ENCODE peak calls at places on chromosomes 5 and 9, in nine cellular contexts. E is CD4-positive, alpha-beta memory T cell; B is AG04450; N is effector memory CD4-positive, alpha-beta T cell; X is K562; W is CD8-positive, alpha-beta memory T cell; Y is cardiac muscle cell; R is IMR-90; S is aorta. P is an unnamed sample.

GRCh38 chr5:141914797-141915196 is 8.9 kb upstream of the DELE1 start:
- DNase-seq in B (no peak), X (no peak), S (no peak), Y (no peak), W (no peak), N (no peak), E (no peak), R (no peak), P (no peak)

GRCh38 chr5:152349683-152350526 is 55.2 kb downstream of the NMUR2 start:
- DNase-seq in E (peak), W (no peak), B (no peak), R (peak), X (peak), Y (peak), S (peak), N (no peak), P (no peak)

GRCh38 chr5:164013077-164013670 is 507.8 kb downstream of the MAT2B start:
- DNase-seq in W (peak), B (peak), X (peak), Y (peak), R (peak), E (peak), N (no peak), S (no peak), P (no peak)

GRCh38 chr9:21994526-21994995 is at the start of gene CDKN2B-AS1:
- DNase-seq in W (peak), Y (peak), B (no peak), E (no peak), X (no peak), S (peak), N (peak), R (peak), P (peak)

GRCh38 chr5:96408276-96408777 is 24.7 kb downstream of the PCSK1 start:
- DNase-seq in Y (no peak), N (no peak), S (no peak), B (no peak), X (no peak), E (no peak), W (no peak), R (peak), P (peak)

GRCh38 chr5:111223790-111224560 is at the start of gene CAMK4:
- DNase-seq in W (peak), N (peak), R (peak), E (peak), B (peak), X (peak), S (peak), Y (peak), P (peak)

GRCh38 chr9:136854113-136854841 is 2.1 kb downstream of the MAMDC4 start:
- DNase-seq in E (no peak), Y (no peak), N (no peak), X (no peak), B (no peak), W (no peak), S (peak), R (no peak), P (no peak)

GRCh38 chr9:126435626-126436025 is 109.0 kb downstream of the MVB12B start:
- DNase-seq in X (no peak), S (no peak), B (no peak), W (no peak), E (no peak), Y (no peak), N (no peak), R (no peak), P (no peak)

GRCh38 chr5:81925012-81925411 is 46.8 kb upstream of the ATG10 start:
- DNase-seq in E (no peak), Y (no peak), X (no peak), R (no peak), B (no peak), N (no peak), S (no peak), W (no peak), P (no peak)

GRCh38 chr5:29462261-29462660 is 1731.2 kb upstream of the CDH6 start:
- DNase-seq in N (no peak), W (no peak), E (no peak), R (no peak), X (no peak), B (no peak), S (no peak), Y (no peak), P (no peak)

GRCh38 chr5:149254506-149254905 is 17.2 kb upstream of the AFAP1L1 start:
- DNase-seq in S (no peak), N (no peak), R (peak), B (no peak), W (no peak), Y (peak), X (no peak), E (no peak), P (no peak)

GRCh38 chr5:36655171-36655570 is 48.8 kb downstream of the SLC1A3 start:
- DNase-seq in R (no peak), B (no peak), W (no peak), S (peak), N (no peak), X (no peak), Y (peak), E (no peak), P (no peak)

GRCh38 chr9:102514541-102514940 is 480.6 kb upstream of the CYLC2 start:
- DNase-seq in B (no peak), S (no peak), E (no peak), X (no peak), Y (no peak), N (no peak), R (no peak), W (no peak), P (no peak)

GRCh38 chr9:14985419-14985818 is 75.2 kb upstream of the FREM1 start:
- DNase-seq in R (no peak), X (no peak), N (no peak), Y (no peak), E (no peak), S (no peak), B (no peak), W (no peak), P (no peak)

GRCh38 chr5:73499756-73500155 is 1.5 kb downstream of the BTF3 start:
- DNase-seq in B (no peak), N (no peak), R (no peak), E (no peak), Y (no peak), W (no peak), X (no peak), S (no peak), P (no peak)

GRCh38 chr9:14288433-14288832 is 25.5 kb downstream of the NFIB start:
- DNase-seq in R (no peak), X (no peak), N (no peak), S (no peak), B (no peak), E (no peak), Y (peak), W (no peak), P (no peak)

GRCh38 chr5:135842737-135843136 is 8.3 kb downstream of the SLC25A48 start:
- DNase-seq in E (no peak), B (no peak), S (no peak), X (no peak), N (no peak), W (no peak), Y (no peak), R (no peak), P (no peak)

GRCh38 chr5:135846311-135846710 is 11.8 kb downstream of the SLC25A48 start:
- DNase-seq in E (no peak), W (no peak), X (no peak), Y (no peak), B (no peak), N (no peak), S (no peak), R (no peak), P (no peak)

GRCh38 chr5:135847976-135848375 is 13.5 kb downstream of the SLC25A48 start:
- DNase-seq in W (no peak), X (no peak), N (no peak), Y (no peak), R (no peak), E (no peak), S (no peak), B (no peak), P (no peak)

GRCh38 chr5:135843571-135844337 is 9.3 kb downstream of the SLC25A48 start:
- DNase-seq in B (no peak), X (no peak), W (no peak), S (no peak), Y (no peak), N (no peak), R (no peak), E (no peak), P (peak)
- H3K4me3 ChIP-seq in B (no peak), X (no peak), W (no peak), S (no peak), Y (no peak), N (no peak), R (no peak), E (no peak), P (no peak)

GRCh38 chr9:77770340-77770739 is 122.2 kb upstream of the GNA14 start:
- DNase-seq in B (no peak), E (no peak), W (no peak), S (no peak), Y (no peak), N (no peak), X (no peak), R (no peak), P (no peak)
- H3K27ac ChIP-seq in B (no peak), E (no peak), W (no peak), S (no peak), Y (no peak), N (no peak), X (no peak), R (no peak), P (no peak)

DNA sequence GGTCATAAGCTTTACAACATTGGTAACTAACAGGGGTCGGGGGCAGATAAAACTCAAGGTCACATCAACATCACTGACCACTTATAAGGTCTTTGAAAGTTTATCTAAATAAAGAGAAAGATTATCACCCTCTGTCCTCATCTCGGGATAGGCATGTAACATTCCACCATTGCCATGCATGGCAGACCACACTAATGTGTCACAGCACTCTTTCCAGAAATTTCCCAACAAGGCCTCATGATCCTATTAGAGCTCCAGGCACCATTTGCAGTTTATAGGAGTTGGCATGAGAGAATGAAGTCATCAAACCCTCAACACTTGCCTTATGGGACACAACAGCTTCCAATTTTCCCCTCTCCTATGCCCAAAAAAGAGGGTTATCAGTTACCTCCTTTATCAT is 31.9 kb upstream of the ZNF622 start:
- DNase-seq in B (no peak), W (no peak), S (no peak), R (no peak), Y (no peak), E (no peak), N (no peak), X (no peak), P (no peak)
- H3K4me3 ChIP-seq in B (no peak), W (no peak), S (no peak), R (no peak), Y (no peak), E (no peak), N (no peak), X (no peak), P (no peak)

DNA sequence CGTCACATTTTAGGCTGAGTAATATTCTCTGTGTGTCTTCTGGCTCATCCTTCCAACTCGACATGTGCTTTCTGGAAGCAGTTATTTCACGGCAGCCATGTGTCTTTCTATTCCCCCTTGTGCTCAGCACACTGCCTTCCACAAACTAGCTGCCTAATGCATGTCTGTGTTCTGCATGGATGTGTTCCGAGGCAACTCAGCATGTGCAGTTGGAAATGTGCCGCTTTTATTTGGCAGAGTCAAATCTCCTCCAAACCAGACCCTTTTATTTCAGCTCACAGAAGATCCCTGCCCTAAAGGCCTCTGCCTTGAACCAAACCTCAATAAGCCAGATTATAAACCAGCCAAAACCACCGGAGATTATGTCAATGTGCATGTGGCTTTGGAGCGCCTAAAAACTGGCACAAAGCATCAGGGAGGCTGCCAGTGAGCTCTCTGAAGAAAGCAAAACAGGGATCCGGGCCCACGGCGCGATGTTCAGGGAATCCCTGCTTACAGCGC is 360.2 kb downstream of the DEPDC1B start:
- DNase-seq in R (no peak), S (peak), W (no peak), N (no peak), X (no peak), E (no peak), B (no peak), Y (no peak), P (no peak)
- H3K27ac ChIP-seq in R (no peak), S (peak), W (no peak), N (no peak), X (no peak), E (no peak), B (no peak), Y (no peak), P (no peak)

GRCh38 chr9:128885376-128885775 is 3.4 kb downstream of the LRRC8A start:
- DNase-seq in X (no peak), N (no peak), R (no peak), W (no peak), Y (no peak), S (no peak), E (no peak), B (no peak), P (no peak)
- H3K4me3 ChIP-seq in X (no peak), N (no peak), R (no peak), W (no peak), Y (no peak), S (no peak), E (no peak), B (no peak), P (no peak)

DNA sequence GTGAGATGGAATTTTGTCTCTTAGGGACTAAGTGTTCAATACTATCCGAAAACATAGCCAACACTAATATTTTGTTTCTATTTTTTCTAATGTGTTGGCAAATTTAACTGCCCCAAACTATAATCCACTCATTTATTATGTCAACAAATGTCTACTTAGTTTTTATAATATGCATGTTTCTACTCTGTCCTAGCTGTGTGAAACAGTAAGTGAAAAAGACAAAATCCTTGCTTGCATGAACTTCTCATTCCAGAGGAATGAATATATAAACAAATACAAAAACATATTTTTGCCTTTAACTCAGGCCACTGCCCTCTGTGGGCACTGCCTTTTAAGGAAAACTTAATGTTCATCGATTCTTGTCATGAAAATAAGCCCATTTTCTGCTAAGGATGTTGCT is 1275.4 kb upstream of the CDH18 start:
- DNase-seq in Y (no peak), E (no peak), W (no peak), X (no peak), N (no peak), S (no peak), R (no peak), B (no peak), P (no peak)
- H3K27ac ChIP-seq in Y (no peak), E (no peak), W (no peak), X (no peak), N (no peak), S (no peak), R (no peak), B (no peak), P (no peak)

DNA sequence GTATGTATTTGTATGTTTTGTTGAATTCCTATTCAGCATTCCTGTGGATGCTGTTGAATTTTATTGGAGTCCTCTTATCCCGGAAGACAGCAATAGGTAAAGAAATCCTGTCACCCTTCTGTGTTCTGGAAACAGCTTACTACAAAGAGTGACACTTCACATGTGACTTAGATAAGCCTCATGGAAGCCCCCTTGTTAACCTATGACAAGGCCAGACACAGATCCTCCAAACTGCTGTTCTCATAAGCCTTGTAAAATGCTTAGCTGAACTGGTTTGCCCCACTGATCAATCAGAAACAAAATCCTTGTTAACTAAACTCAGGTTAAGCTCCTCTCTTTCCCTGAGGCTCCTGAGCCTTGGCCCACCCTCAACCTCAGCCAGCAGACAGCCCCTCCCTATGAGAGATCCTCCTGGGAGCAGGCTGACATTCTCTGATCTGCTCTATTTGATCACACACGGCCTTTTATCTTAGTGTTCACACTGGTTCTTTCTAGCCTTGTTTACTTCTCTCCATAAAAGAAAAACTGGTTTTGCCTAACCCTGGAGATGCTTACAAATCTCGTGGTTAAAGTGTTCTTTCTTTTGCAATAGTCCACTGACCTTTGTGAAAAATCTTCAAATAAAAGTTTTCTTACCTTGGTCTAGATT is 29.4 kb upstream of the ATP6V1G1 start:
- DNase-seq in X (no peak), N (no peak), E (no peak), R (no peak), W (no peak), B (no peak), S (no peak), Y (no peak), P (no peak)
- H3K4me3 ChIP-seq in X (no peak), N (no peak), E (no peak), R (no peak), W (no peak), B (no peak), S (no peak), Y (no peak), P (no peak)

GRCh38 chr5:159448-160172 is 31.7 kb upstream of the LRRC14B start:
- DNase-seq in X (no peak), N (no peak), W (no peak), Y (no peak), E (no peak), B (peak), S (no peak), R (peak), P (no peak)

GRCh38 chr5:156411-157072 is 34.8 kb upstream of the LRRC14B start:
- DNase-seq in B (no peak), Y (no peak), R (no peak), N (no peak), W (no peak), S (no peak), E (no peak), X (no peak), P (no peak)

GRCh38 chr5:158807-159447 is 32.4 kb upstream of the LRRC14B start:
- DNase-seq in S (no peak), Y (no peak), E (no peak), W (no peak), R (no peak), N (no peak), X (no peak), B (no peak), P (no peak)

GRCh38 chr5:157126-157715 is 34.1 kb upstream of the LRRC14B start:
- DNase-seq in E (no peak), N (no peak), B (no peak), S (no peak), W (no peak), Y (no peak), X (no peak), R (no peak), P (no peak)

DNA sequence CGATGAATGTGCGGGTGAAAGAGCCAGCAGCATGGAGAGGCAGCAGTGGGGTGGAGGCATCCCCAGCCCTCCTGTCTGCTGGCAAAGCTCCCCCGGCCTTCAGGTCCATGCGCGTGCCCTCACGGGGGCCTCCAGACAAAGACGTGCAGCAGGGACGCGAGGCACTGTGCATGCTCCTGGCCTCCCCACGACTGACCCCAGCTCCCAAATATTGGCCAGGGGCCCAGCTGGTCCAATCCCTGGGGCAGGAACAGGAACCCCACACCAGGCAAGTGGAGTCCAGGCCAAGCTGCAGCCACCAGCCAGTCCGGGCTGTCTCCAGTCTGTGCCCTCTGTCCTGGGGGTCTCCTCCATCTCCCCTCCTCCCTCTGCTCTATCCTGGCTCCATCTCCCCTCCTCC is 33.5 kb upstream of the LRRC14B start:
- DNase-seq in W (no peak), S (no peak), E (no peak), B (no peak), R (no peak), X (no peak), N (no peak), Y (no peak), P (no peak)
- H3K27ac ChIP-seq in W (no peak), S (no peak), E (no peak), B (no peak), R (no peak), X (no peak), N (no peak), Y (no peak), P (no peak)

GRCh38 chr5:14594378-14595074 is 12.9 kb downstream of the OTULINL start:
- DNase-seq in W (no peak), X (no peak), B (no peak), E (no peak), R (no peak), S (no peak), Y (no peak), N (no peak), P (no peak)
- H3K4me3 ChIP-seq in W (peak), X (no peak), B (no peak), E (peak), R (no peak), S (no peak), Y (no peak), N (peak), P (no peak)

P was measured in RWPE2.